ENCODE peak calls at places on chromosome 6, in four cellular contexts. C, J, O and B are unnamed samples. For H3K4me1 and H3K36me3, the result is how much of the 10 kb centered on the place peaks cover.

GRCh38 chr6:129567374-129567773 is 142.6 kb downstream of the ARHGAP18 start:
- DNase-seq in O (peak), C (no peak), J (no peak), B (no peak)

GRCh38 chr6:132392792-132393191 is 8.5 kb downstream of the MOXD1 start:
- DNase-seq in J (no peak), C (no peak), O (no peak), B (no peak)

GRCh38 chr6:46323312-46323965 is 152.7 kb upstream of the ENPP5 start:
- DNase-seq in C (peak), O (no peak), J (no peak), B (no peak)

GRCh38 chr6:154938245-154938583 is 56.9 kb upstream of the TIAM2 start:
- DNase-seq in C (no peak), O (no peak), J (peak), B (no peak)

GRCh38 chr6:7424967-7425807 is 35.6 kb downstream of the RIOK1 start:
- DNase-seq in C (peak), J (no peak), O (peak), B (no peak)

GRCh38 chr6:169932491-169932890 is 181.1 kb downstream of the ERMARD start:
- DNase-seq in J (no peak), C (no peak), O (no peak), B (no peak)

GRCh38 chr6:95518630-95519227 is 58.6 kb upstream of the MANEA start:
- DNase-seq in O (no peak), C (no peak), J (no peak), B (no peak)

GRCh38 chr6:45477278-45477677 is 99.5 kb upstream of the SUPT3H start:
- DNase-seq in J (no peak), O (no peak), C (no peak), B (no peak)

GRCh38 chr6:1396952-1397868 is 7.8 kb downstream of the FOXF2 start:
- DNase-seq in C (peak), O (peak), J (peak), B (peak)

GRCh38 chr6:24856246-24856599 is 57.5 kb upstream of the ARMH2 start:
- DNase-seq in C (no peak), O (no peak), J (no peak), B (no peak)
- H3K4me1 ChIP-seq in C (under half), O (under half), J (under half), B (half or more)

GRCh38 chr6:150877928-150878327 is 12.4 kb downstream of the MTHFD1L start:
- DNase-seq in C (no peak), J (peak), O (no peak), B (no peak)
- H3K36me3 ChIP-seq in C (under half), J (under half), O (under half), B (under half)

GRCh38 chr6:36516991-36517390 is 30.3 kb downstream of the STK38 start:
- DNase-seq in O (no peak), C (no peak), J (no peak), B (no peak)

GRCh38 chr6:36516559-36516958 is 30.7 kb downstream of the STK38 start:
- DNase-seq in J (peak), C (no peak), O (no peak), B (no peak)

GRCh38 chr6:36515844-36516243 is 31.4 kb downstream of the STK38 start:
- DNase-seq in C (no peak), O (no peak), J (no peak), B (no peak)

GRCh38 chr6:36517408-36517807 is 29.9 kb downstream of the STK38 start:
- DNase-seq in J (no peak), O (no peak), C (no peak), B (no peak)

GRCh38 chr6:36514554-36515456 is 32.5 kb downstream of the STK38 start:
- DNase-seq in C (no peak), O (no peak), J (peak), B (no peak)
- TF ChIP-seq CTCF in C (no peak), O (no peak), J (no peak), B (no peak)

DNA sequence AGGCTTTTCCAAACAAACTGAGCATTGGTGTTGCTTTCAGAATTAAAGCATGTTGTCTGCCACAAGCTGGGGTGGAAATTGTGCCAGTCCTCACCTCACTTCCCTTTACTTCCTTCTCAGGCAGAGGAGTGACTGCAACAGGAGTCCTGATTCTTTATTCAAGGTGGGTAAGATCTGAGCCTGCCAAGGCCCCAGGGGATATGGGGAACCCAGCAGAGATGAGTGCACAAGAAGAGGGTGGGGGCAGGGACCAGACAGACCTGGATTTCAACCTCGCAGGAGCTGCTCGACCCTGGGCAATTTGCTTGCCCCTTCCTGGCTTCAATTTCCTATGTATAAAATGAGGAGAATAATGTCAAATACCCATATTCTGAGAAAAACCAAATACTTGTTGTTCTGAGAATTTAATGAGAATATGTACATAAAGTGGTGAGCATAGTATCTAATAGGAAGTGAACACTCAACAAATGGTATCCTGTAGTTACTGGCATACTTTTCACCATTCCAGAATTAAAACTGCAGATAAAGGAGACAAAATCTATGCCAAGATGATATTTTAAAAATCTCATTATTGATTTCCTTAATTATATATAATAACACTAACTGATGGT is 17.8 kb downstream of the MAN1A1 start:
- DNase-seq in J (no peak), C (no peak), O (no peak), B (no peak)
- H3K4me1 ChIP-seq in J (under half), C (under half), O (under half), B (under half)

GRCh38 chr6:83138758-83139157 is 54.3 kb downstream of the PGM3 start:
- DNase-seq in C (no peak), J (no peak), O (no peak), B (no peak)
- H3K36me3 ChIP-seq in C (under half), J (under half), O (half or more), B (under half)